ENCODE peak calls at places on chromosomes 4 and X, in nine cellular contexts. Y is tibial artery; L is stimulated activated CD8-positive, alpha-beta memory T cell treated with anti-CD3 and anti-CD28 coated beads, Interleukin-12 subunit alpha, Interleukin-12 subunit beta, amount 100 ng/mL, for 1 hour; T is caudate nucleus; C is AG09319; X is cardiac muscle cell; P is ELR; O is activated effector memory CD4-positive, alpha-beta T cell treated with anti-CD3 and anti-CD28 coated beads, Interleukin-2, amount 50 U/mL, for 16 hours; D is nephron progenitor cell. Q is an unnamed sample.

GRCh38 chrX:107861056-107861455 is 35.4 kb downstream of the MID2 start:
- DNase-seq in Y (no peak), L (no peak), T (no peak), C (no peak), X (no peak), P (peak; percentile 11), O (no peak), D (no peak), Q (no peak)

GRCh38 chr4:1113311-1114009 is at the start of gene RNF212:
- DNase-seq in Y (no peak), L (peak; percentile 13), T (no peak), C (no peak), X (peak; percentile 7), P (no peak), O (peak; percentile 82), D (no peak), Q (no peak)

GRCh38 chrX:66046612-66047235 is 6.8 kb upstream of the VSIG4 start:
- DNase-seq in Y (no peak), L (no peak), T (no peak), C (no peak), X (no peak), P (no peak), O (peak; percentile 63), D (no peak), Q (no peak)

GRCh38 chr4:26873391-26874026 is 12.9 kb downstream of the STIM2 start:
- DNase-seq in Y (no peak), L (peak; percentile 20), T (no peak), C (no peak), X (no peak), P (no peak), O (peak; percentile 78), D (no peak), Q (no peak)

GRCh38 chr4:56637791-56638190 is 43.3 kb downstream of the HOPX start:
- DNase-seq in Y (no peak), L (no peak), T (no peak), C (no peak), X (no peak), P (no peak), O (no peak), D (no peak), Q (no peak)

GRCh38 chrX:152847281-152847680 is 16.4 kb downstream of the NSDHL start:
- DNase-seq in Y (no peak), L (no peak), T (no peak), C (no peak), X (no peak), P (no peak), O (no peak), D (no peak), Q (no peak)

GRCh38 chr4:95362906-95363578 is 185.7 kb downstream of the UNC5C start:
- DNase-seq in Y (no peak), L (no peak), T (no peak), C (no peak), X (peak; percentile 32), P (peak; percentile 0), O (no peak), D (peak; percentile 18), Q (peak; percentile 67)

GRCh38 chr4:56908206-56909082 is 744 bp downstream of the REST start:
- DNase-seq in Y (peak; percentile 83), L (peak; percentile 49), T (peak; percentile 52), C (no peak), X (peak; percentile 91), P (peak; percentile 76), O (peak; percentile 90), D (peak; percentile 86), Q (peak; percentile 81)

GRCh38 chr4:107203733-107204132 is 167.6 kb upstream of the DKK2 start:
- DNase-seq in Y (no peak), L (no peak), T (no peak), C (no peak), X (no peak), P (no peak), O (no peak), D (no peak), Q (no peak)

GRCh38 chrX:11953615-11954014 is 184.7 kb upstream of the FRMPD4 start:
- DNase-seq in Y (no peak), L (no peak), T (no peak), C (peak; percentile 4), X (no peak), P (peak; percentile 93), O (no peak), D (no peak), Q (no peak)

GRCh38 chr4:174437756-174438155 is 84.5 kb downstream of the HPGD start:
- DNase-seq in Y (no peak), L (no peak), T (no peak), C (no peak), X (no peak), P (no peak), O (no peak), D (no peak), Q (no peak)

GRCh38 chr4:30380404-30380998 is 339.7 kb upstream of the PCDH7 start:
- DNase-seq in Y (no peak), L (no peak), T (no peak), C (no peak), X (peak; percentile 62), P (peak; percentile 83), O (no peak), D (peak; percentile 54), Q (peak; percentile 68)

GRCh38 chr4:149291463-149291862 is 524.2 kb downstream of the IQCM start:
- DNase-seq in Y (no peak), L (no peak), T (no peak), C (no peak), X (no peak), P (peak; percentile 44), O (no peak), D (no peak), Q (no peak)

GRCh38 chrX:69024287-69024686 is 141.0 kb downstream of the PJA1 start:
- DNase-seq in Y (no peak), L (no peak), T (no peak), C (no peak), X (no peak), P (no peak), O (no peak), D (no peak), Q (no peak)

GRCh38 chr4:23945521-23946017 is 55.7 kb upstream of the PPARGC1A start:
- DNase-seq in Y (no peak), L (no peak), T (no peak), C (no peak), X (no peak), P (peak; percentile 86), O (no peak), D (no peak), Q (no peak)

GRCh38 chr4:56786955-56787354 is 34.5 kb downstream of the SPINK2 start:
- DNase-seq in Y (no peak), L (no peak), T (no peak), C (no peak), X (no peak), P (peak; percentile 79), O (no peak), D (peak; percentile 31), Q (no peak)

GRCh38 chrX:1086444-1087409 is 125.7 kb downstream of the CRLF2 start:
- DNase-seq in Y (no peak), L (no peak), T (no peak), C (no peak), X (no peak), P (peak; percentile 23), O (no peak), D (no peak), Q (no peak)

Q was measured in HAP-1.